ENCODE peak calls at places on chromosomes 11 and 22, in four cellular contexts. N is H1, V is HepG2, Q is K562. E is an unnamed sample.

GRCh38 chr22:30497466-30498150 is 7.9 kb downstream of the SEC14L4 start:
- DNase-seq in N (no peak), V (peak), Q (no peak), E (no peak)

GRCh38 chr11:121241300-121242176 is 51.0 kb upstream of the SC5D start:
- DNase-seq in Q (no peak), N (no peak), V (no peak), E (no peak)

GRCh38 chr11:108931168-108931567 is 266.3 kb downstream of the DDX10 start:
- DNase-seq in V (no peak), N (no peak), Q (no peak), E (no peak)

GRCh38 chr11:7666292-7666866 is 6.9 kb downstream of the CYB5R2 start:
- DNase-seq in V (no peak), Q (no peak), N (no peak), E (no peak)

GRCh38 chr11:30733748-30734147 is 147.6 kb upstream of the MPPED2 start:
- DNase-seq in N (no peak), V (no peak), Q (no peak), E (no peak)

GRCh38 chr22:24495365-24495675 is 188 bp downstream of the UPB1 start:
- DNase-seq in N (no peak), V (no peak), Q (no peak), E (no peak)

GRCh38 chr22:40638261-40638660 is 1.7 kb upstream of the MRTFA start:
- DNase-seq in V (no peak), N (no peak), Q (no peak), E (no peak)

GRCh38 chr11:62124186-62125113 is 639 bp downstream of the INCENP start:
- DNase-seq in V (peak), N (no peak), Q (peak), E (peak)

GRCh38 chr22:23418159-23418788 is 161.8 kb downstream of the IGLL1 start:
- DNase-seq in V (no peak), N (no peak), Q (no peak), E (no peak)

GRCh38 chr11:27497284-27497866 is 9.2 kb downstream of the LIN7C start:
- DNase-seq in Q (peak), V (peak), N (no peak), E (peak)

GRCh38 chr22:49232319-49233067 is 595.2 kb downstream of the BRD1 start:
- DNase-seq in Q (no peak), N (no peak), V (no peak), E (no peak)

GRCh38 chr22:49233507-49234100 is 594.1 kb downstream of the BRD1 start:
- DNase-seq in V (no peak), N (no peak), Q (no peak), E (no peak)

GRCh38 chr22:49228431-49229037 is 599.1 kb downstream of the BRD1 start:
- DNase-seq in V (no peak), Q (no peak), N (no peak), E (no peak)

GRCh38 chr22:49229483-49230193 is 598.0 kb downstream of the BRD1 start:
- DNase-seq in Q (no peak), V (no peak), N (no peak), E (no peak)

GRCh38 chr22:49230194-49230577 is 597.5 kb downstream of the BRD1 start:
- DNase-seq in N (no peak), Q (peak), V (no peak), E (no peak)
- TF ChIP-seq JUN in N (no peak), Q (no peak), V (no peak), E (no peak)

GRCh38 chr11:11427185-11427944 is 74.3 kb upstream of the CSNK2A3 start:
- DNase-seq in N (no peak), V (no peak), Q (no peak), E (no peak)
- H2AFZ ChIP-seq in N (no peak), V (no peak), Q (no peak), E (no peak)

GRCh38 chr11:130314184-130314748 is 451 bp downstream of the ZBTB44 start:
- DNase-seq in N (no peak), Q (peak), V (peak), E (peak)

GRCh38 chr11:130312046-130312445 is 2.7 kb downstream of the ZBTB44 start:
- DNase-seq in N (no peak), V (no peak), Q (no peak), E (no peak)

GRCh38 chr11:130313383-130314183 is 1.1 kb downstream of the ZBTB44 start:
- DNase-seq in Q (peak), V (no peak), N (no peak), E (peak)

GRCh38 chr11:130315354-130315970 is 745 bp upstream of the ZBTB44 start:
- DNase-seq in Q (no peak), V (no peak), N (no peak), E (no peak)

GRCh38 chr11:130314749-130315285 is at the start of gene ZBTB44:
- DNase-seq in V (peak), N (no peak), Q (peak), E (peak)
- TF ChIP-seq POLR2A in V (peak), N (peak), Q (peak), E (peak)

GRCh38 chr11:112972399-112973115 is 11.3 kb downstream of the NCAM1 start:
- DNase-seq in V (no peak), Q (no peak), N (no peak), E (no peak)

GRCh38 chr11:112975493-112975892 is 14.3 kb downstream of the NCAM1 start:
- DNase-seq in N (no peak), Q (no peak), V (no peak), E (no peak)

DNA sequence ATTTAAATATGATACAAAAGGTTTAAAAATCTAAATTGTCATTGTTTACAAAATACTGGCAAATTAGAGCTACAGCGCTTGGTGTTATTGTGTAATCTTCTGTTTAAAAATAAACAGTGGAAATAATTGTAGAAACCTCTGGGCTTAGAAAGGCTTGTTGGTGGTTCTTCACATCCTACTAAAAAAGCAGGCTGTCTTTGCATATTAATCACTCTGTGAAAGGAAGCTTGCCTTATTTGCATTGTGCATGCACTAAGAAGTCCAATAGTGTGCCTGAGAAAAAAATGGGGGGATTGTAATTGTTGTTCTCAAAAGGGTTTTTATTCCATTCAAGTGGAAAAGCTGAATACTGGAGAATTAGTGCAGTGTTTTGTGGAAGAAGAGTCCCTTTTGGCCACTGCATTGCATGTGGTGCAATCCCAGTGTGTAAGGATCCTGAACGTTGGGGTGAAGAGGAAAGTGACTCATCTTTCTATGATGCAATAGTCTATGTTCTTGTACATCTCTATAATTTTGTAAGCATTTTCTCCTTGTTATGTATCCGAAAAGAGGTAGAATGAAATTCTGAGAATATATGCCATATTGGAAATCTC is 16.5 kb downstream of the NCAM1 start:
- DNase-seq in N (no peak), V (no peak), Q (peak), E (no peak)
- TF ChIP-seq JUN in N (no peak), V (no peak), Q (no peak), E (no peak)

DNA sequence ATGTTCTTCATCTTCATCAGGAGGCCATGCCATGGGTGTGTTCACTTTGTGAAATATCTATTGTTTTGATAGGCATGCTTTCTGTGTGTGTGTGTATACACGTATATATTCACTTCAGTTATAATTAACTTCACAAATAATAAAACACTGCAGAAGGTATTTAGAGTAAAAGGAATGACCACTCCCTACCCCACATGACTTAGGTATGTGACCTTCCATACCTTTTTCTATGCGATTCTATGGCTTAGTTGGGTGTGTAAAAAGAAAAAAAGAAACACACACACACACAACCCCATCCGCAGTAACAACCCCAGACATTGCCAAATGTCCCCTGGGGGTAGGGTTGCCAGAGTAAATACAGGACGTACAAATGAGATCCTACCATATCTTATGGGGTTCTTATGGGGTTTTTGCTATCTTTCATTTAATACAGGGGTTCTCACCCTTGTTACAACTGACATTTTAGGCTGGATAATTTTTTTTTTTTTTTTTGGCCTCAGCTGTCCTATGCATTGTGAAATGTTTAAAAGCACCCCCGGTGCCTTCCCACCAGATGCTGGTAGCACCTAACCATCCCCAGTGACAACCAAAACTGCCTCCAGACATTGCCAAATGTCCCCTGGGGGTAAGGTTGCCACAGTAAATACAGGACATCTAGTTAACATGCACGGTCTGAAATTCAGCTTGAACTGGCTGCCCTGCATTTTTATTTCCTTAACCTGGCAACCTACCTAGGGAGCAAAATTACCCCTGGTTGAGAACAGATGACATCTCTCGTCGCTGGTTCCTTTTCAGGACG is 72.2 kb downstream of the CYTH4 start:
- DNase-seq in Q (no peak), N (no peak), V (no peak), E (no peak)
- H2AFZ ChIP-seq in Q (no peak), N (no peak), V (no peak), E (no peak)

DNA sequence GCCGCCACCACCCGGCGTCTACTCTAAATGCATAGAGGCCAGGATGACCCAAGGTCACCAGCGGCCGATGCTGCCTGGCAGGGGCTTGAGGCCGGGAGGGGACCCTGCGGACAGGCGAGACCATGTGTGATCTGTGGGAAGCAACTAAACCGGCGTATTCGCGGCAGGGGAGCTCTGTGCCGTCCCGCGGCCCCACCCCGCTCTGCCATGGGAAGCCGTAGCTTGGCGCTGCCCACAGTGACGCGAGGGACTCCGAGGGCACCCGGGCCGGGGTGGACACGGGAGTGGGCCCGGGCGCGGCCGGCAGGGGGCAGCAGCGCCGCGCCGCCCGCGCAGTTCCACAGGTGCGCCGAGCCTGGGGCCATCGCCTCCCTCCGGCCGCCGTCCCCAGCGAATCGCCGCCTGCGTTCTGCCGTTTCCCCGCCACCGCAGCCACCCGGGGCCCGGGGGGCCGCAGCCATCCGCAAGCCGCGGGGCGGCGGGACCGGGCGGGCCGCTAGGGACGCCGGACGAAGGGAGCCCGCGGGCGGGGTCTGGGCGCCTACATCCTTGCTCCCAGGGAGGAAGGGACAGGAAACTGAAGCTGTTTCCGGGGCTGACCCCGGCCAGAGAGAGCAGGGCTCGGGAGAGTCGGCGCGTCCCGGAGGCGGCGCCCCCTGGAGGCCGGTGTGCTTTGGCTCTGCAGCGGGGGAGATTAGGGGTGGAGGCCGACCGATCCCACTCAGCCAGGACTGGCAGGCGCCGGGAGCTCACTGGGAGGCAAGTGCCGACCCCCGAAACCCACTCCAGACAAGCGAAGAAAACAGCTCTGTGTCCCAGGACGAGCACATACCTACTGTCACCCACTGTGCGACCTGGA is 12.5 kb upstream of the HDHD5 start:
- DNase-seq in V (peak), Q (peak), N (peak), E (peak)
- TF ChIP-seq POLR2A in V (peak), Q (peak), N (no peak), E (no peak)

DNA sequence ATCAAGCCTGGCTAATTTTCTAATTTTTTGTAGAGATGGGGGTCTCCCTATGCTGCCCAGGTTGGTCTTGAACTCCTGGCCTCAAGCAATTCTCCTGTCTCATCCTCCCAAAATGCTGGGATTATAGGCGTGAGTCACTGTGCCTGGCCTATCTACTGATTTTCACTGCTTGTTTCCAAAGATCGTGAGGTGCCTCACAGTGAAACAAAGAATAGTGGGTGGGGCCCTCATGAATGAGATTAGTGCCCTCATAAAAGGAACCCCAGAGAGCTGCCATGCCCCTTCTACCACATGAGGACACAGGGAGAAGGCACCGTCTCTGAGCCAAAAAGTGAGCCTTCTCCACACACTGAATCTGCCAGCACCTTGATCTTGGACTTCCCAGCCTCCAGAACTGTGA is 23.5 kb downstream of the TMEM184B start:
- DNase-seq in Q (no peak), N (no peak), V (no peak), E (no peak)
- TF ChIP-seq JUN in Q (no peak), N (no peak), V (no peak), E (no peak)

GRCh38 chr11:304061-304506 is 3.5 kb upstream of the IFITM2 start:
- DNase-seq in N (no peak), Q (no peak), V (no peak), E (no peak)
- H2AFZ ChIP-seq in N (no peak), Q (no peak), V (no peak), E (no peak)

DNA sequence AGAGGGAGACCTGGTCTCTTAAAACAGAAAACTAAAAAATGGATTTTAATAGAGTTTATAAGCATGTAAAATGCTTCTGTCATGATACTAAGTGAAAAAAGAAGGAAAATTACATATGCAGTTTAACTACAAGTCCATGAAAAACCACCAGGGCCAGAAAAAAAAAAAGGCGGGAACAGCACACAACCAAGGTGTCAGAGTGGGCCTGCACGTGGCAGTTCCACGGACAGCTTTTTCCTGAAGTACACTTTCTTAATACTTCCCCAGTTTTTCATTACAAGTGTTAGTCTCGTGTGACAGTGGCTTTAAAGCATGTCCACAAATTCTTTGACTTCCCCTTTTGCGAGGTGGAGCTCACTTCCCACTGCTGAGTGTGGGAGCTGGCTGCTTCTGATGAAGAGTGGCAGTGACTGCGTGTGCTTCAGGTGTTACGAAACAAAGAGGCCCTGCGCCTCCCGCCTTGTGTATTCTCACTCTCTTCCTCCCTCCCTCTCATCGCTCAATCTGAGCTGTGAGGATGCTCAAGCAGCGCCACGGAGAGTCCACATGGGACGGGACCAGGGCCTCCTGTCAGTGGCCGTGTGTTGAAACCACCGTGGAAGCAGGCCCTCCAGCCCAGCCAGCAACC is 16.4 kb downstream of the PPM1F start:
- DNase-seq in N (no peak), V (no peak), Q (peak), E (no peak)
- TF ChIP-seq POLR2A in N (no peak), V (no peak), Q (no peak), E (no peak)

GRCh38 chr11:85914425-85914824 is 59.2 kb downstream of the CCDC83 start:
- DNase-seq in N (no peak), V (no peak), Q (no peak), E (no peak)

GRCh38 chr11:85913486-85913885 is 58.3 kb downstream of the CCDC83 start:
- DNase-seq in V (no peak), N (no peak), Q (no peak), E (no peak)

GRCh38 chr11:85912414-85912813 is 57.2 kb downstream of the CCDC83 start:
- DNase-seq in N (no peak), Q (no peak), V (no peak), E (no peak)
- TF ChIP-seq JUN in N (no peak), Q (no peak), V (no peak), E (no peak)